ENCODE peak calls at places on chromosomes 16 and 17, in ten cellular contexts. S is effector memory CD4-positive, alpha-beta T cell; H is transverse colon; K is stomach; V is prostate gland; I is thoracic aorta; F is ovary; B is sigmoid colon; N is lower lobe of right lung; G is HCT116. J is an unnamed sample. For H3K27me3, the result is how much of the 10 kb centered on the place peaks cover.

GRCh38 chr17:36501963-36502362 is 15.5 kb downstream of the ZNHIT3 start:
- DNase-seq in S (no peak), H (no peak), K (no peak), V (no peak), I (no peak), F (no peak), B (peak), N (no peak), G (no peak), J (no peak)

GRCh38 chr16:82506734-82507133 is 120.0 kb upstream of the CDH13 start:
- DNase-seq in S (no peak), H (no peak), K (no peak), V (no peak), I (no peak), F (no peak), B (no peak), N (no peak), G (no peak), J (no peak)

GRCh38 chr16:88504489-88505404 is 51.7 kb downstream of the ZFPM1 start:
- DNase-seq in S (no peak), H (peak), K (peak), V (no peak), I (no peak), F (no peak), B (no peak), N (no peak), G (no peak), J (no peak)

GRCh38 chr17:2202302-2202995 is 101.1 kb downstream of the SMG6 start:
- DNase-seq in S (no peak), H (no peak), K (peak), V (no peak), I (no peak), F (no peak), B (no peak), N (no peak), G (no peak), J (no peak)

GRCh38 chr16:88773812-88774291 is 11.2 kb downstream of the PIEZO1 start:
- DNase-seq in S (no peak), H (peak), K (peak), V (no peak), I (no peak), F (no peak), B (peak), N (peak), G (no peak), J (peak)

GRCh38 chr17:4180791-4181190 is 37.8 kb downstream of the CYB5D2 start:
- DNase-seq in S (no peak), H (no peak), K (no peak), V (no peak), I (no peak), F (no peak), B (peak), N (no peak), G (no peak), J (no peak)

GRCh38 chr16:47644166-47644565 is 183.0 kb downstream of the PHKB start:
- DNase-seq in S (no peak), H (no peak), K (peak), V (no peak), I (no peak), F (no peak), B (no peak), N (no peak), G (no peak), J (peak)

GRCh38 chr16:84881702-84882521 is 62.1 kb downstream of the CRISPLD2 start:
- DNase-seq in S (no peak), H (no peak), K (no peak), V (no peak), I (peak), F (no peak), B (no peak), N (no peak), G (no peak), J (peak)

GRCh38 chr16:46748775-46749705 is 896 bp upstream of the MYLK3 start:
- DNase-seq in S (no peak), H (no peak), K (no peak), V (no peak), I (no peak), F (no peak), B (peak), N (no peak), G (no peak), J (peak)

GRCh38 chr16:74461826-74462225 is 40.5 kb upstream of the CLEC18B start:
- DNase-seq in S (no peak), H (no peak), K (no peak), V (no peak), I (no peak), F (no peak), B (no peak), N (no peak), G (no peak), J (no peak)

GRCh38 chr17:1438593-1439083 is 17.4 kb downstream of the CRK start:
- DNase-seq in S (no peak), H (no peak), K (no peak), V (no peak), I (no peak), F (no peak), B (no peak), N (no peak), G (no peak), J (peak)

GRCh38 chr16:88785106-88785924 is at the start of gene PIEZO1:
- DNase-seq in S (peak), H (peak), K (peak), V (peak), I (no peak), F (peak), B (peak), N (peak), G (no peak), J (peak)

GRCh38 chr17:52106638-52107261 is 51.8 kb downstream of the CA10 start:
- DNase-seq in S (no peak), H (peak), K (peak), V (peak), I (no peak), F (peak), B (no peak), N (no peak), G (peak), J (peak)

GRCh38 chr17:297758-298157 is 54.8 kb downstream of the RPH3AL start:
- DNase-seq in S (no peak), H (no peak), K (no peak), V (no peak), I (no peak), F (no peak), B (peak), N (peak), G (no peak), J (no peak)

GRCh38 chr17:15659663-15660062 is 24.4 kb downstream of the TRIM16 start:
- DNase-seq in S (no peak), H (no peak), K (peak), V (no peak), I (no peak), F (no peak), B (no peak), N (peak), G (peak), J (no peak)

GRCh38 chr16:70715113-70715711 is 29.4 kb upstream of the MTSS2 start:
- DNase-seq in S (no peak), H (peak), K (peak), V (peak), I (peak), F (peak), B (peak), N (peak), G (no peak), J (peak)

GRCh38 chr17:17297217-17297616 is 6.0 kb upstream of the NT5M start:
- DNase-seq in S (no peak), H (no peak), K (no peak), V (no peak), I (no peak), F (no peak), B (no peak), N (no peak), G (no peak), J (no peak)

GRCh38 chr17:12982224-12982623 is 35.6 kb downstream of the ELAC2 start:
- DNase-seq in S (no peak), H (no peak), K (no peak), V (no peak), I (no peak), F (no peak), B (no peak), N (no peak), G (no peak), J (no peak)

GRCh38 chr16:86222965-86223551 is 287.3 kb upstream of the FOXF1 start:
- DNase-seq in S (no peak), H (no peak), K (peak), V (no peak), I (no peak), F (no peak), B (peak), N (no peak), G (no peak), J (no peak)
- H3K4me3 ChIP-seq in S (no peak), H (no peak), K (peak), V (no peak), I (no peak), F (no peak), B (no peak), N (no peak), G (no peak), J (no peak)

GRCh38 chr17:78357687-78358537 is 2.0 kb downstream of the SOCS3 start:
- DNase-seq in S (no peak), H (no peak), K (no peak), V (no peak), I (no peak), F (no peak), B (no peak), N (peak), G (no peak), J (no peak)
- H3K27me3 ChIP-seq in S (under half), H (under half), K (under half), V (under half), I (under half), F (under half), B (under half), N (under half), G (under half), J (under half)

GRCh38 chr17:74281799-74282198 is 7.8 kb downstream of the DNAI2 start:
- DNase-seq in S (no peak), H (no peak), K (no peak), V (no peak), I (no peak), F (no peak), B (no peak), N (no peak), G (no peak), J (no peak)

GRCh38 chr17:74280093-74280513 is 6.1 kb downstream of the DNAI2 start:
- DNase-seq in S (peak), H (peak), K (no peak), V (no peak), I (no peak), F (no peak), B (no peak), N (peak), G (no peak), J (no peak)

GRCh38 chr17:74287203-74287602 is 13.2 kb downstream of the DNAI2 start:
- DNase-seq in S (no peak), H (no peak), K (no peak), V (no peak), I (no peak), F (no peak), B (no peak), N (no peak), G (no peak), J (no peak)

GRCh38 chr17:74283371-74283673 is 9.3 kb downstream of the DNAI2 start:
- DNase-seq in S (no peak), H (no peak), K (no peak), V (no peak), I (no peak), F (no peak), B (no peak), N (no peak), G (no peak), J (no peak)

DNA sequence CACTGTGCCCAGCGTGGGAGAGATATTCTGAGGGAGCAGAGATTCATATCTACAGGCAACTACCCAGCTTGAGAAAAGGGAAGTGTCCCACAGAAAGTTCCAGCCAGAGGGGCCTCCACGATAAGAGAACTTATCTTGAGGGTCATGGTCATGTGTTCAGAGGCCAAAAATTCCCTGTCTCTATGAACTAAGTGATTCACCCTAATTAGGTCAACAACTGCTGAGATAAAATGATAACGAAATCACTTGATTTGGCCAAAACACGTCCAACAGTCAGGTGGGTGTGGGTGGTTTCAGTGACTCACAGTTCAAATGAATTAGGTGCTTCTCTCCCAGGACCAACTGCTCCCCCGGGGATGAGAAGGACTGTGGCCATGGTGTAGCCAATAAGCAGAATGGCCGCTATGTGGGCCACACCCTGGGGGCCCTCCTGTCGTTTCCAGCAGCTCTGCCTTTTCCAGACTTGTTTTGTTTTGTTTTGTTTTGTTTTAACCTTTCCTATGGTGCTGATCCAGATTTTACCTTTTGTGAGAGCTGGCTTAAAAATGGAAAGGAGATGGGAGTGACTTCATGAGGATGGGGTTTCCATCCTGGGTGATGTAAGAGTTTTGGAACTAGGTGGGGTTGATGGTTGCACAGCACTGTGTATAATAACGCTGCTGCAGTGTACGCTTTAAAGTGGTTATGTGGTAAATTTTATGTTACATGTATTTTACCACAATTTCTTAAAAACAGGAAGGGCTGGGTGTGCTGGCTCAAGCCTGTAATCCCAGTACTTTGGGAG is 8.7 kb downstream of the DNAI2 start:
- DNase-seq in S (peak), H (no peak), K (no peak), V (no peak), I (no peak), F (no peak), B (no peak), N (no peak), G (no peak), J (peak)
- H3K27ac ChIP-seq in S (peak), H (no peak), K (no peak), V (no peak), I (no peak), F (no peak), B (no peak), N (peak), G (no peak), J (no peak)

DNA sequence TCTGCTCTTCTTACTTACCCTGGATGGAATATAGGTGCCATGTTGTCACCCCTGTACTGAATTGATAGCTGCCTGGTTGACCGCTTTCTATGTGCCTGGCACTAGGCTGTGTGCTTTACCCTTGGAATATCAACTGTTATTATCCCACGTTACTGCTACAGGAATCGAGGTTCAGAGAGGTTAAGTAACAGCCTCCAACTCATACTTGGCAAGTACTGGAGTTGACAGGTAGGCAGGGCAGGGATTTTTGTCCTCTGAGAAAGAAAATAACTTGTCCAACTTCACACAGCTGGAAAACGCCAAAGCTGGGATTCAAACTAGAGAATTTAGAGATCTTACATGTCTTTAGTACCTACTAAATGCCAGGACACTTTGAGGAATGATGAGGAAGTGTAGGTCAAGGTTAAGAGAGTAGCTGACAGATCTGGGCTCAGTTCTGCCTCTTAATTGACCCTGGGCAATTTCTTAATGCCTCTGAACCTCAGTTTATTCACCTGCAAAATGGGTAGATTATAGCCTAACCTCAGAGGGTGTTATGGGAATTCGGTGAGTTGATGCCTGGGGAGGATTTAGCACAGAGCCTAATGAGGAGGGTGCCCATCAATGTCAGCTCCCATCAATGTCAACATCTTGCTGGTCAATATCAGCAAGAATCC is 25.8 kb downstream of the ITPRIPL2 start:
- DNase-seq in S (no peak), H (no peak), K (no peak), V (no peak), I (no peak), F (no peak), B (no peak), N (no peak), G (no peak), J (no peak)
- H3K4me3 ChIP-seq in S (no peak), H (no peak), K (no peak), V (no peak), I (no peak), F (no peak), B (no peak), N (no peak), G (no peak), J (no peak)

GRCh38 chr17:57530026-57530425 is 215.1 kb downstream of the CCDC182 start:
- DNase-seq in S (no peak), H (no peak), K (no peak), V (no peak), I (no peak), F (no peak), B (no peak), N (no peak), G (no peak), J (no peak)
- H3K27me3 ChIP-seq in S (under half), H (under half), K (under half), V (under half), I (under half), F (under half), B (under half), N (under half), G (under half), J (under half)

GRCh38 chr16:15581127-15581815 is 61.7 kb downstream of the MARF1 start:
- DNase-seq in S (no peak), H (no peak), K (no peak), V (no peak), I (no peak), F (no peak), B (no peak), N (no peak), G (no peak), J (no peak)
- H3K27ac ChIP-seq in S (no peak), H (no peak), K (no peak), V (no peak), I (no peak), F (no peak), B (no peak), N (peak), G (no peak), J (no peak)

GRCh38 chr17:63549946-63550815 is at the start of gene DCAF7:
- DNase-seq in S (peak), H (peak), K (peak), V (peak), I (peak), F (peak), B (peak), N (peak), G (peak), J (peak)

GRCh38 chr17:63555475-63556156 is 5.3 kb downstream of the DCAF7 start:
- DNase-seq in S (no peak), H (no peak), K (no peak), V (no peak), I (no peak), F (no peak), B (no peak), N (no peak), G (no peak), J (no peak)

GRCh38 chr17:63549289-63549945 is 860 bp upstream of the DCAF7 start:
- DNase-seq in S (no peak), H (no peak), K (peak), V (no peak), I (no peak), F (no peak), B (no peak), N (no peak), G (no peak), J (no peak)

GRCh38 chr17:63550816-63551639 is 751 bp downstream of the DCAF7 start:
- DNase-seq in S (no peak), H (peak), K (peak), V (no peak), I (no peak), F (no peak), B (no peak), N (no peak), G (no peak), J (peak)

GRCh38 chr17:63552211-63552610 is 1.9 kb downstream of the DCAF7 start:
- DNase-seq in S (no peak), H (no peak), K (peak), V (no peak), I (no peak), F (no peak), B (no peak), N (no peak), G (no peak), J (no peak)
- H3K4me3 ChIP-seq in S (peak), H (peak), K (peak), V (peak), I (peak), F (peak), B (peak), N (peak), G (no peak), J (no peak)

DNA sequence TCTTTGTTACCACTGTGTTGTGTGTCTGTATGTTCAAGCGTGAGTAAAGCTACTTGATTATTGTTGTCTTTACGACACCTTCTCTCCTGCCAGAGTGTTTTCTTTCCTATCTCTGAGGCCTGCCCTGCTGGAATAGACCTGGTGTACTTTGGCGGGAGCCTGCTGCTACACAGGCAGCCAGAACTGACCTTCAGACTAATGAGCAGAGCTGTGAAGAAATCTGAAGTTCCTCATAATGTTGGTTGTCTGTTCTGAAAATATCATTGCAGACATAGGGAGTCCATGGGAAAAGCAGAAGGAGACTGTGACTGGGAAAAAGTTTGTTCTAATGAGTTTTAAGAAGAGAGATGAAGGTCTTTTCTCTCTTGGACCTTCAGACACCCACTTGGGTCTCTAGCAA is 9.8 kb downstream of the RHOT1 start:
- DNase-seq in S (no peak), H (peak), K (peak), V (no peak), I (no peak), F (peak), B (no peak), N (no peak), G (no peak), J (peak)
- H3K27me3 ChIP-seq in S (under half), H (under half), K (under half), V (under half), I (under half), F (under half), B (under half), N (under half), G (under half), J (under half)

DNA sequence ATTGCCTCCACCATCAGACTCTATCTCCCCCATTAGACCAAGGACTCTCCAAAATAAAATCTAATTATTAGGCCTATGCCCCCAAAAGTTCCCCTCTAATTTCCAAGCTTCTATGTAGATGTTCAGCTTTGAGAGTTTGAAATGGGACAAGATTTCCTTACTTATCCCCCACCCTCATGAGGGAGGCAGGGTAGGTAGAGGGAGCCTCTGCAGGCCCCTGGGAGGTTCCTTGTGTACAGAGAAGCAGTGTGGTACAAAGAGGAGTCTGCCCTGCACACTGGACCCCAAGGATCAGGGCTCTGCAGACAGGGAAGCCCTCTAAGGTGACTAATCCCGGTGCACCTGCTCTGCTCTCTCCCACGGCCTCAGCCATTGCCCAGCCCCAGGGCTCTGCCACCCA is 2.5 kb downstream of the KRT17 start:
- DNase-seq in S (no peak), H (no peak), K (no peak), V (no peak), I (no peak), F (no peak), B (peak), N (no peak), G (no peak), J (no peak)
- H3K27ac ChIP-seq in S (no peak), H (no peak), K (no peak), V (no peak), I (no peak), F (no peak), B (no peak), N (no peak), G (no peak), J (no peak)

DNA sequence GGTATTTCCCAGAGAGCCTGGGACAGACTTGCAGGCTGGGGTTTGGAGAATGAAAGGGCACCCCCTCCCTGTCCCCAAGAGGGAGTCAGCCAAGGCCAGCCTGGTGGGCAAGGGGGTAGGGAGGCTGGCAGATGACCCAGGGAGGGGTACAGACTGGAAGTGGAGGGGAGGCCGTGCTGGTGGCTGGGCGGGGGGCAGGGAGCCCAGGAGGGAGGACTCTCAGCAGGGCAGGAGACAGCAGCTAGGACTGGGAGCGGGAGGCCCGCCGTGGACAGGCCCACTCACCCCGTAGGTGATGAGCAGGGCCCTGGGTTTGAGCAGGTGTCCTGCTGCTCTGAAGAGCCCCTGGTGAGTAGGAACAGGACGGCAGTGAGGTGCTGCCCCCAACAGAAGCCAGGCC is 1.1 kb downstream of the METTL26 start:
- DNase-seq in S (no peak), H (no peak), K (no peak), V (no peak), I (no peak), F (peak), B (no peak), N (no peak), G (no peak), J (peak)
- H3K4me3 ChIP-seq in S (no peak), H (no peak), K (peak), V (peak), I (peak), F (peak), B (peak), N (peak), G (peak), J (peak)